ENCODE peak calls at places on chromosomes 4 and X, in nine cellular contexts. M, F, Q, V, G, I, K, H and P are unnamed samples.

GRCh38 chrX:138711399-138712347 is at the start of gene FGF13:
- DNase-seq in M (peak; percentile 55), F (no peak), Q (peak; percentile 78), V (peak; percentile 55), G (no peak), I (no peak), K (peak; percentile 1), H (no peak), P (peak; percentile 29)

GRCh38 chrX:108309144-108309543 is 129.1 kb downstream of the COL4A6 start:
- DNase-seq in M (peak; percentile 39), F (peak; percentile 90), Q (no peak), V (no peak), G (peak; percentile 38), I (no peak), K (peak; percentile 86), H (no peak), P (no peak)

GRCh38 chr4:47031713-47032404 is 492 bp downstream of the GABRB1 start:
- DNase-seq in M (peak; percentile 35), F (no peak), Q (no peak), V (no peak), G (peak; percentile 36), I (no peak), K (no peak), H (no peak), P (peak; percentile 27)

GRCh38 chrX:14777484-14777883 is 95.4 kb downstream of the FANCB start:
- DNase-seq in M (no peak), F (peak; percentile 46), Q (no peak), V (no peak), G (no peak), I (no peak), K (peak; percentile 37), H (no peak), P (no peak)

GRCh38 chr4:85777908-85778808 is 303.2 kb downstream of the ARHGAP24 start:
- DNase-seq in M (no peak), F (peak; percentile 61), Q (no peak), V (no peak), G (no peak), I (no peak), K (no peak), H (no peak), P (peak; percentile 15)

GRCh38 chr4:97496298-97496873 is 646.9 kb downstream of the STPG2 start:
- DNase-seq in M (peak; percentile 7), F (peak; percentile 42), Q (no peak), V (no peak), G (no peak), I (no peak), K (peak; percentile 70), H (no peak), P (no peak)

GRCh38 chrX:3516051-3516541 is 169.6 kb upstream of the MXRA5 start:
- DNase-seq in M (no peak), F (peak; percentile 70), Q (no peak), V (no peak), G (no peak), I (no peak), K (no peak), H (no peak), P (no peak)

GRCh38 chr4:38119663-38120374 is 159.6 kb downstream of the PTTG2 start:
- DNase-seq in M (peak; percentile 53), F (no peak), Q (no peak), V (peak; percentile 62), G (no peak), I (peak; percentile 59), K (peak; percentile 48), H (no peak), P (no peak)

GRCh38 chrX:132231587-132231986 is 12.3 kb upstream of the RAP2C start:
- DNase-seq in M (no peak), F (no peak), Q (no peak), V (no peak), G (no peak), I (no peak), K (no peak), H (no peak), P (no peak)

GRCh38 chrX:42755820-42756219 is 22.1 kb downstream of the PPP1R2C start:
- DNase-seq in M (peak; percentile 19), F (peak; percentile 67), Q (no peak), V (no peak), G (no peak), I (no peak), K (peak; percentile 67), H (no peak), P (no peak)

GRCh38 chr4:630661-631060 is 5.3 kb downstream of the PDE6B start:
- DNase-seq in M (no peak), F (no peak), Q (peak; percentile 36), V (no peak), G (peak; percentile 14), I (no peak), K (no peak), H (no peak), P (no peak)

GRCh38 chr4:129064717-129065116 is 28.6 kb downstream of the SCLT1 start:
- DNase-seq in M (no peak), F (peak; percentile 60), Q (no peak), V (no peak), G (no peak), I (peak; percentile 32), K (peak; percentile 25), H (no peak), P (no peak)

GRCh38 chr4:184283659-184284335 is 66.1 kb upstream of the ENPP6 start:
- DNase-seq in M (no peak), F (no peak), Q (no peak), V (no peak), G (no peak), I (no peak), K (no peak), H (peak; percentile 44), P (no peak)

GRCh38 chr4:58602701-58603359 is 1492.6 kb upstream of the IGFBP7 start:
- DNase-seq in M (no peak), F (no peak), Q (no peak), V (no peak), G (no peak), I (no peak), K (no peak), H (no peak), P (no peak)

GRCh38 chrX:58051346-58051745 is 141.1 kb upstream of the ZXDA start:
- DNase-seq in M (no peak), F (no peak), Q (no peak), V (no peak), G (no peak), I (no peak), K (peak; percentile 58), H (no peak), P (no peak)

GRCh38 chr4:5691491-5692132 is 16.7 kb downstream of the EVC2 start:
- DNase-seq in M (no peak), F (no peak), Q (no peak), V (no peak), G (no peak), I (no peak), K (no peak), H (no peak), P (no peak)

GRCh38 chr4:6019316-6020263 is 1.4 kb upstream of the C4orf50 start:
- DNase-seq in M (peak; percentile 86), F (peak; percentile 53), Q (no peak), V (peak; percentile 71), G (no peak), I (no peak), K (peak; percentile 8), H (no peak), P (peak; percentile 76)

GRCh38 chrX:140766024-140766611 is 56.6 kb downstream of the LINC00632 start:
- DNase-seq in M (peak; percentile 67), F (peak; percentile 78), Q (no peak), V (peak; percentile 51), G (no peak), I (peak; percentile 31), K (peak; percentile 13), H (peak; percentile 60), P (peak; percentile 34)

GRCh38 chrX:142661696-142662095 is 364.0 kb upstream of the SPANXN4 start:
- DNase-seq in M (no peak), F (no peak), Q (no peak), V (no peak), G (no peak), I (no peak), K (no peak), H (no peak), P (no peak)

GRCh38 chrX:40244980-40245379 is 147.2 kb upstream of the BCOR start:
- DNase-seq in M (no peak), F (peak; percentile 86), Q (no peak), V (peak; percentile 31), G (no peak), I (no peak), K (no peak), H (no peak), P (no peak)
- TF ChIP-seq CTCF in M (no peak), F (peak; percentile 16), Q (no peak), V (no peak), G (no peak), I (no peak), K (no peak), H (no peak), P (no peak)

DNA sequence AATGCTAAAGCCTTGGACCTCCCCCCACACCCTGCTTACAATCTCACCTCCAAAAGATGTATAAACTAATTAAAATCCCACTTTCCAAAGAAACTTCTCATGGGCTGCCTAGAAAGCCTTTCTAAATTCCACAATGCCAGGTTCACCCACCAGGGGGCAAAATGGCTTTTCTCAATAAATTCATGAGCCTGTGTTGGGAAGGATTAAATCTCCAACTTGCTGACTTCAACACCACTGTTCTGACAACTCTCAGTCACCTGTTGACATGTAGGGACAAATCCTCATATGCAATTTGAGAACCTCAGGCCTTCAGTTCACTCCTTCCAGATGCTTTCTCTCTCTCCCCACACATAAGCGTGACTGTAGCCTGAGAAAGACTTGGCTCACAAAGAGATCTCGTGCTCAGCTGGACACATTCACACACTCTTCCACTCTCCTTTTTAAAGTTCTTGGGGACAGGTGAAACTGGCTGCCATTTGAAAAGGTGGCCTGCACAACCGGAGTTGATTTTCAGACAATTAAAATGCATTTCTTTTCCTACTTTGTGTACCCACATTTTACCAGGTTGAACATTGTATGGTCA is 88.6 kb upstream of the PRPS2 start:
- DNase-seq in M (no peak), F (peak; percentile 7), Q (no peak), V (peak; percentile 22), G (no peak), I (no peak), K (peak; percentile 73), H (no peak), P (no peak)
- TF ChIP-seq CTCF in M (peak; percentile 11), F (peak; percentile 38), Q (no peak), V (peak; percentile 40), G (peak; percentile 42), I (peak; percentile 25), K (peak; percentile 37), H (no peak), P (no peak)

GRCh38 chrX:126551306-126551705 is 1.3 kb downstream of the DCAF12L1 start:
- DNase-seq in M (no peak), F (no peak), Q (no peak), V (no peak), G (no peak), I (no peak), K (no peak), H (no peak), P (no peak)
- TF ChIP-seq CTCF in M (no peak), F (no peak), Q (no peak), V (no peak), G (no peak), I (no peak), K (no peak), H (no peak), P (no peak)

DNA sequence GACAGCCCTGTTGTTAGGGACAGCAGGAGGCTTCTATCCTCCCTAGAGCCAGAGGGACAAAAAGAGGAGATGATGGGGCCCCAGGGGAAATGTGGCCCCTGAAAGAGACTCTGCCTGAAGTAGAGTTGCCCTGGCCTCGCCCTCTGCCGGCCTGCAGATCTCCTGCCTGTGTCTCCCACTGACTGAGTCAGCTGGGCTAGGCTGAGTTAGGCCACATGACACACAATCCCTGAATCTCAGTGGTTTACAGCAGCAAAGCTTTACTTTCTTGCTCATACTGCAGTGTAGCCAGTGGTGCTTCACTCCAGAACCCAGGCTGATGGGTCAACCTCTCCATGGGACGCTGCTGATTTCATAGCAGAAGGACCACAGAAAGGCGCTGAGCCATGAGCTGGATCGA is 23.5 kb downstream of the DRD5 start:
- DNase-seq in M (no peak), F (no peak), Q (no peak), V (no peak), G (no peak), I (no peak), K (peak; percentile 53), H (no peak), P (no peak)
- TF ChIP-seq CTCF in M (no peak), F (no peak), Q (no peak), V (no peak), G (no peak), I (no peak), K (peak; percentile 6), H (no peak), P (no peak)